ENCODE peak calls at places on chromosomes 3 and 15, in six cellular contexts. H is IMR-90, Q is H1, V is neuronal stem cell, E is mesenchymal stem cell, U is trophoblast cell. J is an unnamed sample.
A peak's percentile ranks its signal among the peaks of the same experiment; 100 is the strongest.

GRCh38 chr3:12627371-12627770 is 36.5 kb downstream of the RAF1 start:
- DNase-seq in H (no peak), Q (no peak), V (no peak), E (no peak), U (no peak), J (no peak)

GRCh38 chr3:124582621-124583437 is 147.4 kb upstream of the UMPS start:
- DNase-seq in H (no peak), Q (no peak), V (no peak), E (no peak), U (no peak), J (no peak)

GRCh38 chr3:32261545-32261944 is 23.1 kb downstream of the CMTM8 start:
- DNase-seq in H (no peak), Q (no peak), V (no peak), E (no peak), U (no peak), J (no peak)

GRCh38 chr3:137771401-137772230 is 7.5 kb downstream of the SOX14 start:
- DNase-seq in H (no peak), Q (peak; percentile 65), V (no peak), E (no peak), U (peak; percentile 37), J (peak; percentile 67)

GRCh38 chr3:132071043-132071442 is 36.2 kb upstream of the CPNE4 start:
- DNase-seq in H (no peak), Q (no peak), V (no peak), E (no peak), U (no peak), J (no peak)

GRCh38 chr15:95291878-95292472 is 1038.5 kb upstream of the NR2F2 start:
- DNase-seq in H (peak; percentile 56), Q (no peak), V (peak; percentile 38), E (no peak), U (peak; percentile 85), J (no peak)

GRCh38 chr3:16824085-16824696 is 60.6 kb upstream of the PLCL2 start:
- DNase-seq in H (no peak), Q (no peak), V (no peak), E (no peak), U (no peak), J (no peak)

GRCh38 chr15:42087926-42088800 is 6.2 kb downstream of the PLA2G4D start:
- DNase-seq in H (no peak), Q (peak; percentile 33), V (no peak), E (no peak), U (no peak), J (no peak)

GRCh38 chr3:138923531-138923994 is 23.4 kb downstream of the FOXL2 start:
- DNase-seq in H (peak; percentile 83), Q (peak; percentile 96), V (peak; percentile 87), E (peak; percentile 83), U (peak; percentile 97), J (peak; percentile 91)

GRCh38 chr3:129281726-129282125 is 3.1 kb downstream of the HMCES start:
- DNase-seq in H (no peak), Q (no peak), V (no peak), E (no peak), U (no peak), J (no peak)

GRCh38 chr3:24830230-24831152 is 335.8 kb upstream of the THRB start:
- DNase-seq in H (no peak), Q (peak; percentile 54), V (peak; percentile 14), E (no peak), U (no peak), J (no peak)
- H4K91ac ChIP-seq in H (no peak overlapping the region), Q (no peak overlapping the region), V (no peak overlapping the region), E (peak overlapping the region; percentile 39), U (no peak overlapping the region), J (no peak overlapping the region)

GRCh38 chr3:49623071-49623470 is 51.1 kb upstream of the APEH start:
- DNase-seq in H (no peak), Q (no peak), V (no peak), E (no peak), U (no peak), J (no peak)
- H4K91ac ChIP-seq in H (no peak overlapping the region), Q (no peak overlapping the region), V (no peak overlapping the region), E (no peak overlapping the region), U (no peak overlapping the region), J (no peak overlapping the region)

DNA sequence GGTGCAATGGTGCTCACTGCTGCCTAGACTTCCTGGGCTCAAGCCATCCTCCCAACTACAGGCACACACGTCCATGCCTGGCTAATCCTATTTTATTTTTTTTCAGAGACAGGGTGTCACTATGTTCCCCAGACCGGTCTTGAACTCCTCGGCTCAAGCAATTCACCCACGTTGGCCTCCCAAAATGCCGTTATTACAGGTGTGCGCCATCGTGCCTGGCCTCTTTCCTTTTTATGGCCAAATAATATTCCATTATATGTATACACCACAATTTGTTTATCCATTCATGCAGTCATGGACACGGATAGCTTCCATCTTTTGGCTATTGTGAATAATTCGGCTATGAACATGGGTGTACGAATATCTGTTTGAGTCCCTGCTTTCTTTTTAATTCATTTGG is 962 bp upstream of the NEK4 start:
- DNase-seq in H (no peak), Q (no peak), V (no peak), E (no peak), U (no peak), J (no peak)
- H4K91ac ChIP-seq in H (no peak overlapping the region), Q (no peak overlapping the region), V (no peak overlapping the region), E (no peak overlapping the region), U (no peak overlapping the region), J (no peak overlapping the region)

GRCh38 chr3:181919375-181919774 is 207.7 kb downstream of the SOX2 start:
- DNase-seq in H (no peak), Q (no peak), V (no peak), E (no peak), U (no peak), J (no peak)
- H4K91ac ChIP-seq in H (no peak overlapping the region), Q (no peak overlapping the region), V (no peak overlapping the region), E (no peak overlapping the region), U (no peak overlapping the region), J (no peak overlapping the region)